ENCODE peak calls at places on chromosomes 1 and 21, in ten cellular contexts. R is prostate gland, Q is vagina, Y is lower lobe of right lung, S is esophagus muscularis mucosa, D is heart left ventricle, Z is astrocyte of the spinal cord, V is fibroblast of the aortic adventitia, I is uterus, B is cardiac muscle cell. O is an unnamed sample.

GRCh38 chr1:63322944-63323865 is 838 bp downstream of the FOXD3 start:
- DNase-seq in S (no peak), D (no peak), Z (no peak), V (no peak), Y (peak; percentile 55), I (no peak), B (peak; percentile 41), R (no peak), Q (no peak), O (no peak)

GRCh38 chr1:218572046-218572445 is 226.9 kb downstream of the TGFB2 start:
- DNase-seq in B (no peak), S (no peak), V (no peak), R (no peak), Z (no peak), Y (no peak), Q (no peak), I (no peak), D (no peak), O (no peak)

GRCh38 chr1:90725961-90726715 is 9.0 kb upstream of the BARHL2 start:
- DNase-seq in Y (no peak), B (no peak), R (no peak), V (peak; percentile 13), I (no peak), D (no peak), S (peak; percentile 89), Q (no peak), Z (no peak), O (no peak)

GRCh38 chr21:36661511-36662309 is 37.2 kb upstream of the SIM2 start:
- DNase-seq in S (no peak), D (no peak), V (peak; percentile 28), Y (no peak), R (no peak), Q (no peak), B (peak; percentile 55), I (no peak), Z (peak; percentile 29), O (no peak)

GRCh38 chr1:20282544-20282943 is 8.1 kb upstream of the VWA5B1 start:
- DNase-seq in D (peak; percentile 75), Y (no peak), Q (no peak), V (no peak), Z (no peak), I (no peak), S (no peak), B (no peak), R (no peak), O (no peak)

GRCh38 chr1:246827396-246827795 is 103.2 kb downstream of the SCCPDH start:
- DNase-seq in Q (no peak), Y (no peak), R (no peak), S (no peak), D (no peak), I (no peak), B (no peak), Z (no peak), V (no peak), O (no peak)

GRCh38 chr1:9689971-9690381 is 38.4 kb downstream of the PIK3CD start:
- DNase-seq in D (peak; percentile 69), Y (peak; percentile 57), Q (no peak), Z (peak; percentile 24), B (peak; percentile 63), I (peak; percentile 29), S (no peak), V (no peak), R (peak; percentile 15), O (no peak)

GRCh38 chr1:159790237-159790917 is 9.6 kb downstream of the DUSP23 start:
- DNase-seq in V (peak; percentile 25), R (no peak), B (peak; percentile 59), D (no peak), Q (no peak), I (no peak), S (no peak), Z (peak; percentile 23), Y (no peak), O (peak; percentile 31)

DNA sequence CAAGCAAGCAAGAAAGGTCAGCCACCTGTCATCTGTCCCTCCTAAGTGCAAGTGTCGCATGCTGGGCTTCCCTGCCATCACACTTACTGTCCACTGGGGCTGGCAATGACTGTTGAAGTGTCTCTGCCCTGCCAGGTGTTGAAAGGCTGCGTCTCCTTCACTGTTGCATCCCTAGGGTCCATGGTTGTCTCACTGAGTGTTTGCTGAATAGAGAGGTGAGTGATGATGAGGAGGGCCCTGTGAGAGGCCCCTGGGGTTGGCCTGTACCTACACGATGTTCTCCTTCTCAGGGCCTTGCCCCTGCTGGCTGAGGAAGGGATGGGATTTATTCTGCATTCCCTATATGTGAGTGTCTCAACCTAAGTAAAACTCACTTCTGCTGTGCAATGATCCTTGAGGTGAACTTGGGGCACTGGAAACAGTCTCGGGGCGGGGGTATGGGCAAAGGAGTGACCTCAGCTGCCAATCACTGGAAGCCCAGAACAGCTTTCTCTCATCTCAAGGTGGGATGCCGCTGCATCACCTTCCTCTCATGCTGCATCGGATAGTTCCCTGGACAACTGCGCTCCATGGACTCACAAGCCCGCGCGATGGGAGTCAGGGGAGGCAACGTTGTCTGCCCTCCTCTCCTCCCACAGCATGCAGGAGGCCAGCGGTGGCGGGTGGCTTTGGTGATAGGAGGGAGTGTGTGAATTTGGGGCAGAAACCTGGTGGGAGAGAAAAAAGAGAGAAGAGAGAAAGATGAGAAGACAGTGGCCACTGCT is 35.9 kb upstream of the SOX13 start:
- DNase-seq in R (no peak), Q (no peak), V (no peak), I (no peak), B (peak; percentile 23), Z (no peak), Y (no peak), D (no peak), S (no peak), O (no peak)
- TF ChIP-seq CTCF in R (no peak), Q (no peak), V (peak; percentile 1), I (no peak), B (no peak), Z (no peak), Y (no peak), D (no peak), S (no peak), O (no peak)

GRCh38 chr1:93845554-93846150 is 33.4 kb downstream of the DNTTIP2 start:
- DNase-seq in Z (peak; percentile 90), R (no peak), V (peak; percentile 95), Q (peak; percentile 86), Y (no peak), I (peak; percentile 30), S (peak; percentile 87), D (no peak), B (no peak), O (peak; percentile 29)

GRCh38 chr1:93846151-93846928 is 32.7 kb downstream of the DNTTIP2 start:
- DNase-seq in Q (peak; percentile 91), S (peak; percentile 98), Y (peak; percentile 95), I (peak; percentile 88), V (peak; percentile 56), B (peak; percentile 91), R (peak; percentile 86), Z (peak; percentile 85), D (peak; percentile 93), O (peak; percentile 87)

GRCh38 chr1:93847811-93848288 is 31.2 kb downstream of the DNTTIP2 start:
- DNase-seq in D (peak; percentile 76), B (peak; percentile 62), R (peak; percentile 51), Q (peak; percentile 91), V (peak; percentile 69), Y (peak; percentile 79), S (no peak), I (peak; percentile 71), Z (no peak), O (peak; percentile 42)

GRCh38 chr1:93848352-93848883 is 30.6 kb downstream of the DNTTIP2 start:
- DNase-seq in R (no peak), Y (no peak), Z (no peak), S (no peak), V (no peak), D (no peak), I (no peak), Q (no peak), B (no peak), O (no peak)

DNA sequence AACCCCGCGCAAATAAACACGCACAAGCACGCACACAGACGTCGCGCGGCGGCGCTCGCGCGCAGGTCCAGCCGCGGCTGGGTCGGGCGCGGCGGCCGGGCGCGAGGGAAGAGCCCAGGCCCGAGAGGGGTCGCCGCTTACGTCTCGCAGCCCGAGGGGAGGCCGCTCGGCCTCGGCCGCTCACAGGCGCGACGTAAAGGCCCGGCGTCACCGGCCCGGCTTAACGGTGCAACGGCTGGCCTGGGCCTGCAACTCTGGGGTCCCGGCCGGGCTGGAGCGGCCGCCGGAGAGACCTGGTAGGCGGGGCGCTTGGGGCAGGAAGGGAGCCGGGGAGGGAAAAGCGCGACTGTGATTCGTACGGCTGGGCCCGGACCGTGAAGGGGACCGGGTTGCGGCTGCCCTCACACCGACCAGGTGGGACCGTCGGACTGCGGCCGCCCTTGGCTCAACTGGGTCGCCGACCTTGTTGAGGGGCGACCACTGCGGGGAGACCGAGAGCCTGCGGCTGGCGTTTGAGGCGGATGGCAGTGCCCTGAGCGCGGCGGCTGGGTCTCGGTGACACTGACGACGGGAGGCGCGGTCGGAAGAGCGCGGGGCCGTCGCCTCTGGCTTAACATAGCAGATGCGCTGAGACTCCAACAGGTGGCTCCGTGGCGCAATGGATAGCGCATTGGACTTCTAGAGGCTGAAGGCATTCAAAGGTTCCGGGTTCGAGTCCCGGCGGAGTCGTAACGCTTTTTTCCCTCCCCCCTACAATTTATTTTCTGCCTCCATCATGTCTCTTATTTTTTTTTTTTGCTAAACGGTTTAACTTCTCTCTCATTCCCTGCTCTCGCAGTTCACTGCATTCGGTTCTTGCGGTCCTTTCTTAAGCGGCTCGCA is 31.8 kb downstream of the DNTTIP2 start:
- DNase-seq in V (peak; percentile 89), S (peak; percentile 97), R (peak; percentile 89), I (peak; percentile 93), Z (peak; percentile 90), B (peak; percentile 91), D (peak; percentile 91), Y (peak; percentile 90), Q (peak; percentile 94), O (peak; percentile 85)
- TF ChIP-seq CTCF in V (no peak), S (peak; percentile 4), R (no peak), I (no peak), Z (peak; percentile 5), B (no peak), D (no peak), Y (peak; percentile 20), Q (no peak), O (no peak)

DNA sequence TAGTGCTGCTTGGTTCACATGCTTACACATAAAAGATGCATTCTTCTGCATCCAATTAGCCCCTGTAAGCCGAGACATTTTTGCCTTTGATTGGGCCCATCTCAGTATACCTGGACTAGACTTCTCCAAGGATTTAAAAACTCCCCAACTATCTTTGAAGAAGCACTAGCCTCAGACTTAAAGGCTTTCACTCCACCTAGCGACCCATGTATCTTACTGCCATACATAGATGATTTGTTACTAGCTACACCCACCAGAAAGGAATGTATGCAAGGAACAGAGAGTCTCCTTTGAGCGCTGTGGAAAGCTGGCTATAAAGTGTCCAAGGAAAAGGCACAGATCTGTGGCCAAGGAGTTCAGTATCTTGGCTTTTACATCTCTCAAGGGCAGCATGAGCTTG is 91.7 kb downstream of the LIPI start:
- DNase-seq in Q (no peak), R (no peak), B (peak; percentile 8), I (no peak), V (no peak), D (no peak), S (no peak), Z (no peak), Y (no peak), O (no peak)
- TF ChIP-seq CTCF in Q (no peak), R (no peak), B (no peak), I (no peak), V (no peak), D (no peak), S (no peak), Z (no peak), Y (no peak), O (no peak)

DNA sequence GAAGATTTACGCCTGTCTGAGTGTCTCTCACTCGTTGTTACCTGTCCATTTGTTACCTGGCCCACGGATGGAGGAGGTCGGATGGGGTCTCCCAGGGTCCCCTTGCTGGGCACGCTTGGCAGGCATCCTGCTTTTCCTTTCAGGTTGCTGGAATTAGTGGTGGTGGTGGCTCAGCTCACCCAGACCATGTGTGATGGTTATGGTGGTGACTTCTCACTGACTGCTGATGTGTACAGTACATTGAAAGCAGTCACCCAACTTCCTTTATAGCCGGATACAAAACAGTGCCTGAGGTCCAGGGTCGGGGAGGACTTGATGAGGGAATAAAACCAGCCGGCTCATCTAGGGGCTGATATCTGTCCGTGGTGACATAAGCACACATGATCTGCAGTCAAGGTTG is 19.5 kb downstream of the MAPKAPK2 start:
- DNase-seq in B (no peak), V (no peak), S (no peak), Z (no peak), D (no peak), Y (no peak), I (no peak), R (no peak), Q (no peak), O (no peak)
- TF ChIP-seq CTCF in B (no peak), V (no peak), S (no peak), Z (no peak), D (no peak), Y (no peak), I (no peak), R (no peak), Q (no peak), O (no peak)

O was measured in GM10248.